ENCODE peak calls at places on chromosomes 6 and 20, in nine cellular contexts. R, F, Y, B, U, I, S, C and M are unnamed samples. For H3K4me1 and H3K9me3, the result is how much of the 10 kb centered on the place peaks cover.

GRCh38 chr6:85470023-85470410 is 20.1 kb downstream of the NT5E start:
- DNase-seq in B (no peak), U (peak), S (no peak), Y (no peak), F (no peak), R (no peak), C (no peak), I (no peak), M (no peak)

GRCh38 chr20:57217802-57218201 is 48.6 kb downstream of the BMP7 start:
- DNase-seq in R (no peak), Y (no peak), U (no peak), C (no peak), I (no peak), B (no peak), S (no peak), F (no peak), M (no peak)

GRCh38 chr6:130178692-130179091 is 44.1 kb downstream of the SAMD3 start:
- DNase-seq in F (no peak), R (no peak), Y (no peak), I (no peak), B (peak), U (peak), S (no peak), C (no peak), M (no peak)

GRCh38 chr20:53332022-53332824 is 261.4 kb downstream of the ZNF217 start:
- DNase-seq in F (no peak), R (no peak), I (no peak), C (no peak), U (no peak), Y (no peak), B (no peak), S (no peak), M (no peak)

GRCh38 chr6:130839379-130839778 is 12.2 kb downstream of the SMLR1 start:
- DNase-seq in U (no peak), S (no peak), B (no peak), C (no peak), R (no peak), F (no peak), I (no peak), Y (no peak), M (no peak)

GRCh38 chr20:24993337-24994185 is 1.0 kb upstream of the APMAP start:
- DNase-seq in R (no peak), U (peak), C (no peak), S (no peak), B (no peak), I (no peak), F (no peak), Y (no peak), M (peak)

GRCh38 chr20:57651977-57652864 is 32.0 kb upstream of the ZBP1 start:
- DNase-seq in S (no peak), Y (no peak), F (no peak), U (no peak), B (no peak), I (peak), C (peak), R (peak), M (no peak)

GRCh38 chr6:1758076-1758679 is 148.5 kb downstream of the FOXC1 start:
- DNase-seq in C (no peak), I (no peak), Y (no peak), B (no peak), F (no peak), U (peak), S (no peak), R (no peak), M (no peak)

GRCh38 chr6:84798257-84798656 is 33.9 kb upstream of the TBX18 start:
- DNase-seq in C (no peak), U (no peak), S (no peak), R (no peak), Y (no peak), F (no peak), B (no peak), I (no peak), M (peak)

GRCh38 chr6:52162940-52163908 is 23.0 kb upstream of the IL17A start:
- DNase-seq in I (no peak), C (no peak), Y (no peak), R (no peak), S (peak), F (peak), U (no peak), B (peak), M (peak)

GRCh38 chr6:114133816-114134215 is 162.9 kb upstream of the HDAC2 start:
- DNase-seq in R (no peak), C (no peak), U (no peak), F (no peak), I (no peak), B (no peak), Y (no peak), S (no peak), M (no peak)

GRCh38 chr6:157323924-157324276 is 581 bp upstream of the TMEM242 start:
- DNase-seq in U (peak), R (peak), B (peak), Y (peak), S (peak), I (peak), F (peak), C (peak), M (peak)

GRCh38 chr6:169424821-169425240 is 171.2 kb upstream of the THBS2 start:
- DNase-seq in I (no peak), B (no peak), Y (no peak), U (no peak), S (no peak), C (no peak), R (no peak), F (no peak), M (no peak)

GRCh38 chr6:40999498-41000070 is 39.4 kb downstream of the UNC5CL start:
- DNase-seq in I (peak), F (peak), R (no peak), S (peak), Y (peak), U (peak), B (peak), C (peak), M (peak)

GRCh38 chr20:6665161-6665560 is 102.3 kb upstream of the BMP2 start:
- DNase-seq in U (no peak), B (no peak), F (no peak), C (no peak), Y (no peak), R (no peak), S (no peak), I (no peak), M (no peak)

GRCh38 chr6:2565499-2565898 is 185.2 kb downstream of the MYLK4 start:
- DNase-seq in F (no peak), Y (no peak), R (no peak), I (no peak), B (no peak), C (no peak), U (no peak), S (no peak), M (no peak)

GRCh38 chr6:42628604-42629003 is 64.8 kb downstream of the UBR2 start:
- DNase-seq in F (no peak), U (no peak), B (no peak), R (no peak), S (no peak), I (no peak), C (no peak), Y (no peak), M (no peak)

GRCh38 chr6:26599591-26599990 is 2.8 kb downstream of the ABT1 start:
- DNase-seq in C (no peak), U (no peak), Y (no peak), R (no peak), S (no peak), I (no peak), B (no peak), F (no peak), M (no peak)

GRCh38 chr6:107800564-107801164 is 23.4 kb downstream of the SCML4 start:
- DNase-seq in S (no peak), U (peak), Y (no peak), R (no peak), C (no peak), F (no peak), B (no peak), I (no peak), M (no peak)

GRCh38 chr20:17642404-17643269 is 39.4 kb downstream of the RRBP1 start:
- DNase-seq in U (no peak), Y (no peak), R (peak), B (no peak), F (no peak), C (peak), S (no peak), I (no peak), M (no peak)

GRCh38 chr6:100462396-100462795 is 2.3 kb downstream of the SIM1 start:
- DNase-seq in C (no peak), I (no peak), S (no peak), B (no peak), Y (no peak), R (no peak), U (no peak), F (no peak), M (no peak)

GRCh38 chr20:967796-968742 is 34.0 kb downstream of the RSPO4 start:
- DNase-seq in C (no peak), B (peak), F (peak), U (peak), R (no peak), I (no peak), Y (no peak), S (no peak), M (peak)

GRCh38 chr20:37774143-37774542 is 80.3 kb downstream of the CTNNBL1 start:
- DNase-seq in C (no peak), S (no peak), R (no peak), B (no peak), I (no peak), U (no peak), F (no peak), Y (no peak), M (no peak)

GRCh38 chr20:40565681-40566040 is 123.4 kb downstream of the MAFB start:
- DNase-seq in C (no peak), F (no peak), R (no peak), I (no peak), U (peak), Y (no peak), S (no peak), B (no peak), M (no peak)

GRCh38 chr20:44997171-44997570 is 30.9 kb downstream of the STK4 start:
- DNase-seq in S (no peak), Y (no peak), I (no peak), F (no peak), R (no peak), C (no peak), B (no peak), U (no peak), M (no peak)

GRCh38 chr20:63223121-63223825 is 7.3 kb upstream of the YTHDF1 start:
- DNase-seq in R (no peak), B (no peak), Y (no peak), I (peak), C (peak), S (peak), F (no peak), U (peak), M (peak)

GRCh38 chr6:82298012-82298411 is 50.5 kb upstream of the IBTK start:
- DNase-seq in B (peak), C (no peak), U (peak), R (no peak), F (no peak), I (no peak), S (no peak), Y (no peak), M (no peak)

GRCh38 chr6:44104661-44105060 is 22.6 kb downstream of the MRPL14 start:
- DNase-seq in C (peak), B (no peak), S (no peak), Y (peak), I (no peak), R (no peak), F (no peak), U (no peak), M (peak)

GRCh38 chr6:39256294-39256693 is 27.0 kb upstream of the KCNK5 start:
- DNase-seq in S (no peak), Y (no peak), I (no peak), C (no peak), F (no peak), R (no peak), B (no peak), U (peak), M (no peak)

GRCh38 chr20:43939762-43940121 is 25.1 kb downstream of the TOX2 start:
- DNase-seq in S (no peak), I (no peak), U (no peak), C (no peak), B (no peak), F (no peak), Y (no peak), R (peak), M (no peak)
- H3K4me1 ChIP-seq in S (half or more), I (under half), U (under half), C (half or more), B (half or more), F (under half), Y (under half), R (under half), M (under half)

GRCh38 chr20:31410011-31410410 is 4.0 kb upstream of the DEFB121 start:
- DNase-seq in U (no peak), R (no peak), F (no peak), C (no peak), S (no peak), Y (no peak), I (no peak), B (no peak), M (no peak)
- H3K9me3 ChIP-seq in U (half or more), R (under half), F (under half), C (under half), S (under half), Y (under half), I (under half), B (under half), M (under half)

DNA sequence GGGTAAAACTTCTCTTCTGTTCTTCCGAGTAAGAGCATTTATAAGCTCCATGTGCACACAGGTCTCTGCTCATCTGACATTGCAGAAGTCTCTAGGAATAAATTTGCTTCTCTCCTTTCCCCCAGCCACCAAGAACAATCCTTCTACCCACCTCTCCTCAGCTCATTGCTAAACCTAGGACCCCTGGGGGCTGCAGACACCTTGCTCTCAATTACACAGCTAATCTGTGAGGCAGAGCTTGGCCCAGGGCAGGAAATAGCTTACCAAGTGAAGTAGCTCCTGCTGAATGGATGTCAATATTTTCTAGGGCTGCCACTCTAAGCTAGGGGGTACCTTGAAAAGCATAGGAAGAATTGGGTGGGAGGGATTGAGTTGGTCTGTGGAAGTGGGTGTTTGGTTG is 44.0 kb downstream of the EIF2S2 start:
- DNase-seq in B (no peak), F (no peak), S (no peak), I (no peak), C (no peak), R (no peak), U (peak), Y (no peak), M (no peak)
- H3K4me1 ChIP-seq in B (under half), F (under half), S (under half), I (under half), C (under half), R (under half), U (under half), Y (half or more), M (under half)

DNA sequence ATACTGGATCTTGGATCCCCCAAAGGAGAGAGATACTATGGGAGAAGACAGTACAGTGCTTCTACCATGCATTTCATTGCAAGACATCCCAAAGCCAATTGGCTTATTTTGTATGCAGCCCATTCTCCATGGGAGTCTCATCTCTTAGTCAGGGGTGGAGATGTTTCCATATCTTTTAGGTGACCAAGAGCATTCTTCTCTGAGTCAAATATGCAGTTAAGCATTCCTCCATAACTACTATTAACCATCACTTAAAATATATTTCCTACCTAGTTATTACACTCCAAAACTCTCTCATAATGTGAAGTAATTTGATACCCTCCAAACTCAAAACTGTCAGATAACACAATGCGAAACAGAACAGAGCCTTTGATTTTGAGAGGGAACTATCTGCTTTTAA is 542.6 kb downstream of the HDGFL1 start:
- DNase-seq in C (no peak), F (no peak), R (no peak), I (no peak), Y (no peak), U (no peak), S (no peak), B (no peak), M (no peak)
- H3K9me3 ChIP-seq in C (under half), F (under half), R (under half), I (under half), Y (under half), U (under half), S (under half), B (under half), M (under half)